ENCODE peak calls at places on chromosomes 6 and 20, in four cellular contexts. One of them, this sample, is unnamed.

GRCh38 chr6:75791881-75792280 is 42.8 kb downstream of the MYO6 start:
- DNase-seq in H1: no peak
- DNase-seq in IMR-90: no peak
- DNase-seq in neuronal stem cell: no peak
- DNase-seq in this sample: no peak

GRCh38 chr6:47743744-47744143 is 38.1 kb upstream of the OPN5 start:
- DNase-seq in H1: no peak
- DNase-seq in IMR-90: no peak
- DNase-seq in neuronal stem cell: no peak
- DNase-seq in this sample: peak

GRCh38 chr6:2958331-2958711 is 13.0 kb downstream of the SERPINB6 start:
- DNase-seq in H1: no peak
- DNase-seq in IMR-90: no peak
- DNase-seq in neuronal stem cell: no peak
- DNase-seq in this sample: no peak

GRCh38 chr6:121055572-121056163 is 278.6 kb downstream of the TBC1D32 start:
- DNase-seq in H1: peak
- DNase-seq in IMR-90: peak
- DNase-seq in neuronal stem cell: peak
- DNase-seq in this sample: peak

GRCh38 chr6:97195117-97195516 is 87.9 kb downstream of the MMS22L start:
- DNase-seq in H1: no peak
- DNase-seq in IMR-90: peak
- DNase-seq in neuronal stem cell: no peak
- DNase-seq in this sample: no peak

GRCh38 chr20:59781236-59781635 is 152.2 kb downstream of the SYCP2 start:
- DNase-seq in H1: no peak
- DNase-seq in IMR-90: no peak
- DNase-seq in neuronal stem cell: no peak
- DNase-seq in this sample: no peak

GRCh38 chr20:12012241-12013222 is 94.8 kb downstream of the BTBD3 start:
- DNase-seq in H1: peak
- DNase-seq in IMR-90: peak
- DNase-seq in neuronal stem cell: peak
- DNase-seq in this sample: peak

GRCh38 chr20:32752458-32753250 is 9.4 kb upstream of the COMMD7 start:
- DNase-seq in H1: no peak
- DNase-seq in IMR-90: peak
- DNase-seq in neuronal stem cell: no peak
- DNase-seq in this sample: peak

GRCh38 chr20:32483351-32484220 is 101.5 kb downstream of the NOL4L start:
- DNase-seq in H1: no peak
- DNase-seq in IMR-90: peak
- DNase-seq in neuronal stem cell: peak
- DNase-seq in this sample: peak

GRCh38 chr6:100726741-100727140 is 154.4 kb downstream of the ASCC3 start:
- DNase-seq in H1: no peak
- DNase-seq in IMR-90: peak
- DNase-seq in neuronal stem cell: no peak
- DNase-seq in this sample: peak

GRCh38 chr6:106527979-106528378 is 101.3 kb downstream of the RTN4IP1 start:
- DNase-seq in H1: no peak
- DNase-seq in IMR-90: peak
- DNase-seq in neuronal stem cell: no peak
- DNase-seq in this sample: peak

GRCh38 chr6:154572592-154572991 is 62.1 kb upstream of the CNKSR3 start:
- DNase-seq in H1: no peak
- DNase-seq in IMR-90: no peak
- DNase-seq in neuronal stem cell: no peak
- DNase-seq in this sample: no peak

GRCh38 chr20:16580596-16580995 is 7.3 kb upstream of the KIF16B start:
- DNase-seq in H1: no peak
- DNase-seq in IMR-90: no peak
- DNase-seq in neuronal stem cell: no peak
- DNase-seq in this sample: no peak
- H3K27ac ChIP-seq in H1: no peak
- H3K27ac ChIP-seq in IMR-90: no peak
- H3K27ac ChIP-seq in neuronal stem cell: no peak
- H3K27ac ChIP-seq in this sample: no peak

GRCh38 chr6:52568320-52568719 is 8.5 kb downstream of the TRAM2 start:
- DNase-seq in H1: no peak
- DNase-seq in IMR-90: no peak
- DNase-seq in neuronal stem cell: no peak
- DNase-seq in this sample: no peak

GRCh38 chr6:52573295-52573694 is 3.6 kb downstream of the TRAM2 start:
- DNase-seq in H1: no peak
- DNase-seq in IMR-90: no peak
- DNase-seq in neuronal stem cell: peak
- DNase-seq in this sample: peak

GRCh38 chr6:52572536-52572935 is 4.3 kb downstream of the TRAM2 start:
- DNase-seq in H1: no peak
- DNase-seq in IMR-90: no peak
- DNase-seq in neuronal stem cell: no peak
- DNase-seq in this sample: no peak

GRCh38 chr6:52571099-52571755 is 5.6 kb downstream of the TRAM2 start:
- DNase-seq in H1: no peak
- DNase-seq in IMR-90: no peak
- DNase-seq in neuronal stem cell: no peak
- DNase-seq in this sample: peak

DNA sequence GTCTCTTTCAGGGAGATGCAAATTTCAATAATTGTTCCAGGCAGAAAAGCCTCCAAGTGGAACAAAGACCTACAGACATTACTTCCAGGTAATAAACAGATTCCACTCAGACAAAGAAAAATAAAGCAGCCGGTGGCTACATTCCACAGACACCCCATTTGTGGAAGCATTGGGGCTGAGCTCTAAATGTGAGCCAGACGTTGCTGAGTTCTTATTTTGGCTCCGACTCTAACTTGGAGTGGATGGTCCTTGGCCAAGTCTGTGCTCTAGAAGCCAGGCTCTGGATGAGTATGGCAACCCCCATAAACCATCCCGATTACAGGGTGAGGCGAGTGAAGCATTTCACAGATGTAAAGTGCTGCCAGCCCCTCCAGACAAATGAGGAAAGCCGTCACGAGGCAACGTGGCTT is 6.6 kb downstream of the TRAM2 start:
- DNase-seq in H1: no peak
- DNase-seq in IMR-90: no peak
- DNase-seq in neuronal stem cell: no peak
- DNase-seq in this sample: no peak
- H4K91ac ChIP-seq in H1: no peak
- H4K91ac ChIP-seq in IMR-90: peak
- H4K91ac ChIP-seq in neuronal stem cell: no peak
- H4K91ac ChIP-seq in this sample: no peak

GRCh38 chr20:23047738-23048214 is 1.7 kb downstream of the THBD start:
- DNase-seq in H1: no peak
- DNase-seq in IMR-90: no peak
- DNase-seq in neuronal stem cell: no peak
- DNase-seq in this sample: no peak

GRCh38 chr20:23048283-23049200 is 930 bp downstream of the THBD start:
- DNase-seq in H1: no peak
- DNase-seq in IMR-90: peak
- DNase-seq in neuronal stem cell: peak
- DNase-seq in this sample: peak

GRCh38 chr20:23049201-23049932 is at the start of gene THBD:
- DNase-seq in H1: no peak
- DNase-seq in IMR-90: peak
- DNase-seq in neuronal stem cell: peak
- DNase-seq in this sample: peak

GRCh38 chr20:23050847-23051627 is 1.6 kb upstream of the THBD start:
- DNase-seq in H1: peak
- DNase-seq in IMR-90: peak
- DNase-seq in neuronal stem cell: peak
- DNase-seq in this sample: peak

DNA sequence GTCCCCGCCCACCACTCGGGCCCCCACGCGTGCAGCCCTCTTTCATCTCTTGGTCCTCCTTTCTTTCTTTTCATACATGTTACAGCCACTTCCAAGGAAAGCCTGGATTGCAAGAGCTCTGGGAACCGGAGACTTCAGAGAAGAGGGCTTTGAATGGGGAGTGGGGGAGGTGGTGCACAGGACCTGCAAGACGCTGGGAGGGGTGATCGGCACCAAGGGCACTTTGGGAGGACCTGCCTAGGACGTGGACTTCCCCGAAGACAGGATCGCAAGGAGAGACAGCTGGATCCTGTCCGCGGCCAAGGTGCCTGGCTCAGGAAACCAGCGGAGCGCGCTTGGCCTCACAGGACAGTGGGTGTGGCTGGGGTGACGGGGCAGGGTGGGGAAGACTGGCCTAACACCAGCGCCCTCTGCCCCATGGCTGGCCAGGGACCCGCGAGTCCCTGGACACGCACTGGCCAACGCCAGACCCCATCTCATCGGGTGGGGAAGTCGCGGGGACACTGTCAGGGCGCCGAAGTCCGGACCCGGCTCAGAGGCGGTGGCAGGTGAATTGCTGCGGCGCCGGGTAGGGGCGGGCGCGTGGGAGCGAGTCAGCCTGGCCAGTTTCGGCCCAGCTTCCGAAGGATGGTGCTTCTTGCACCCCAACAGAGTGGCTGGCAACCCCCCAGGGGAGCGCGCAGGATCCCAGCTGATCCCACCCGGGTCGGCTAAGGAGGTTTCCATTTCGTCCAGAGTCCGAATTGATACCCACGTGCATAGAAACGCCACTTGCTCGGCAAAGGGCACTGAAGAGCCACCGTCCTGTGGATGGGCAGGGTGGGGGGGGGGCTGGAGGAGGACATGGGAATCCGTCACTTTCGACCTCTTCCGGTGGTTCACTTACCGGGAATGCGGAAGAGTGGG is 714 bp upstream of the THBD start:
- DNase-seq in H1: no peak
- DNase-seq in IMR-90: no peak
- DNase-seq in neuronal stem cell: peak
- DNase-seq in this sample: no peak
- H3K27ac ChIP-seq in H1: no peak
- H3K27ac ChIP-seq in IMR-90: no peak
- H3K27ac ChIP-seq in neuronal stem cell: no peak
- H3K27ac ChIP-seq in this sample: peak

DNA sequence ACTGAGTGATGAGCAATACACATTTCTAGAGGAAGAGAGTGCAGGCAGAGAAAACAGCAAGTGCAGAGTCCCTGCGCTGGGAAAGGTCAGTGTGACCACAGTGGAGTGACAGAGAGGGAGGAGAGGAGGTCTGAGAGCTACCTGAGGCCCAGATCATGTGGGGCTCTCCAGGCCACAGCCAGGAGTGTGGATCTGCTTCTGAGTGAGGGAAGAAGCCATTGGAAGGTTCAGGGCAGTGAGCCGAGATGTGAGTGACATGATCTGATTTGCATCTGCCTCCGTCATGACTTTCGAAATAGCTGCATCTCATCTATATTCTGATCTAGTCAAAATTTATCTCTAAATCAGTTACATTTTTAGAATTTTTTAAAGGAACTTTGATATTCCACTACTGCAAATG is 367.1 kb downstream of the PREX1 start:
- DNase-seq in H1: no peak
- DNase-seq in IMR-90: no peak
- DNase-seq in neuronal stem cell: no peak
- DNase-seq in this sample: no peak
- H4K91ac ChIP-seq in H1: peak
- H4K91ac ChIP-seq in IMR-90: no peak
- H4K91ac ChIP-seq in neuronal stem cell: no peak
- H4K91ac ChIP-seq in this sample: no peak

GRCh38 chr20:45518282-45518681 is 2.9 kb upstream of the SPINT3 start:
- DNase-seq in H1: no peak
- DNase-seq in IMR-90: no peak
- DNase-seq in neuronal stem cell: no peak
- DNase-seq in this sample: no peak
- H3K27ac ChIP-seq in H1: no peak
- H3K27ac ChIP-seq in IMR-90: no peak
- H3K27ac ChIP-seq in neuronal stem cell: no peak
- H3K27ac ChIP-seq in this sample: no peak

DNA sequence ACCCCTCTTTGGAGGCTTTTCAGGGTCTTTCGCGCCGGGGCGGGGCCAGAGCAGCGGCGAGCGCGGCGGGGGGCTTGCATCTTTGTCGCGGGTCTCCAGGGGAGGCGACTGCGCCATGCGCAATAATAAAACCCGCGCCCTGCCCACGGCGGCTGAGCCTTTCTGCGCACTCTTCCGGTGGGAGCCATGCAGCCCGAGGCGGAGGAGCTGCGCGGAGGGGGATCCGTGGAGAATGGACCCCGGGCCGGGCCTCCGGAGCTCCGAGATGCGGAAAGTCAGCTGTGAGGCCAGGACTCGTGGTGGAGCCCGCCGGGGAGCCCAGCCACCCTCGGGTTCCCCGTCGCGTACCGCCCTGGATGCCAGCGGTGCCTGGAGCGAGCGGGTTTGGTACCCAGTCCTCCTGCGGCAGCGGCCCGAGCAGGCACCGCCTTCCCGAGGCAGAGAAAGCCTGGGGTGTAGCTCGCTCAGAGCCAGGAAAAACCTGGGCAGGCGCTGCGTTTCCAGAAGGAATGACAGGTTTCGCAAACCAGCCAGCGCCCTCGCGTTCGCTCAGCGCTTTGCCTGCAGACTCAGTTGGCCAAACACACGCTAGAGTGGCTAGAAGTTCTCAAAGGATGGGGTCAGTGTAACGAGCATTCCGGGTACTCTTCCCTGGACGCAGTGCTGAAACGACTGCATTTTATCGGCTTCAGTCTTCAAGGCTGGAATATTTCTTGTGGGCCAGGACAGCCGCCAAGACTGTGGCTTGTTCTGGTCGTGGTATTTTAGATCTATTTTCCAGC is 1.3 kb downstream of the AKAP12 start:
- DNase-seq in H1: no peak
- DNase-seq in IMR-90: peak
- DNase-seq in neuronal stem cell: peak
- DNase-seq in this sample: peak
- H4K91ac ChIP-seq in H1: no peak
- H4K91ac ChIP-seq in IMR-90: peak
- H4K91ac ChIP-seq in neuronal stem cell: no peak
- H4K91ac ChIP-seq in this sample: peak

GRCh38 chr20:1912056-1912455 is 16.8 kb downstream of the SIRPA start:
- DNase-seq in H1: no peak
- DNase-seq in IMR-90: no peak
- DNase-seq in neuronal stem cell: no peak
- DNase-seq in this sample: no peak
- H3K27ac ChIP-seq in H1: no peak
- H3K27ac ChIP-seq in IMR-90: no peak
- H3K27ac ChIP-seq in neuronal stem cell: no peak
- H3K27ac ChIP-seq in this sample: peak